ENCODE peak calls at places on chromosome 9, in five cellular contexts. One of them, this sample, is unnamed.

GRCh38 chr9:33244150-33244784 is 4.3 kb downstream of the SPINK4 start:
- DNase-seq in heart left ventricle: no peak
- DNase-seq in upper lobe of left lung: no peak
- DNase-seq in A549: no peak
- DNase-seq in breast epithelium: no peak
- DNase-seq in this sample: no peak

GRCh38 chr9:104993291-104993963 is 65.5 kb upstream of the ABCA1 start:
- DNase-seq in heart left ventricle: peak
- DNase-seq in upper lobe of left lung: no peak
- DNase-seq in A549: no peak
- DNase-seq in breast epithelium: peak
- DNase-seq in this sample: peak

GRCh38 chr9:77879344-77880089 is 152.1 kb downstream of the GNAQ start:
- DNase-seq in heart left ventricle: no peak
- DNase-seq in upper lobe of left lung: no peak
- DNase-seq in A549: peak
- DNase-seq in breast epithelium: no peak
- DNase-seq in this sample: no peak

GRCh38 chr9:122334916-122335315 is 35.9 kb upstream of the PTGS1 start:
- DNase-seq in heart left ventricle: no peak
- DNase-seq in upper lobe of left lung: no peak
- DNase-seq in A549: no peak
- DNase-seq in breast epithelium: no peak
- DNase-seq in this sample: no peak

GRCh38 chr9:101342595-101342994 is 42.2 kb downstream of the BAAT start:
- DNase-seq in heart left ventricle: no peak
- DNase-seq in upper lobe of left lung: no peak
- DNase-seq in A549: peak
- DNase-seq in breast epithelium: no peak
- DNase-seq in this sample: no peak

GRCh38 chr9:90517103-90517502 is 125.5 kb downstream of the DIRAS2 start:
- DNase-seq in heart left ventricle: no peak
- DNase-seq in upper lobe of left lung: no peak
- DNase-seq in A549: no peak
- DNase-seq in breast epithelium: no peak
- DNase-seq in this sample: no peak

GRCh38 chr9:92943062-92943616 is 4.2 kb upstream of the FGD3 start:
- DNase-seq in heart left ventricle: no peak
- DNase-seq in upper lobe of left lung: no peak
- DNase-seq in A549: no peak
- DNase-seq in breast epithelium: no peak
- DNase-seq in this sample: no peak

GRCh38 chr9:113853333-113853732 is 22.8 kb upstream of the ZNF618 start:
- DNase-seq in heart left ventricle: no peak
- DNase-seq in upper lobe of left lung: no peak
- DNase-seq in A549: peak
- DNase-seq in breast epithelium: no peak
- DNase-seq in this sample: no peak

GRCh38 chr9:107491081-107492053 is 1.8 kb upstream of the KLF4 start:
- DNase-seq in heart left ventricle: peak
- DNase-seq in upper lobe of left lung: peak
- DNase-seq in A549: no peak
- DNase-seq in breast epithelium: peak
- DNase-seq in this sample: peak

GRCh38 chr9:124259273-124260078 is 1.7 kb downstream of the NEK6 start:
- DNase-seq in heart left ventricle: peak
- DNase-seq in upper lobe of left lung: no peak
- DNase-seq in A549: peak
- DNase-seq in breast epithelium: peak
- DNase-seq in this sample: peak

GRCh38 chr9:99472916-99473245 is 250.8 kb downstream of the SEC61B start:
- DNase-seq in heart left ventricle: no peak
- DNase-seq in upper lobe of left lung: no peak
- DNase-seq in A549: no peak
- DNase-seq in breast epithelium: no peak
- DNase-seq in this sample: no peak

GRCh38 chr9:129702563-129702962 is 37.1 kb downstream of the PRRX2 start:
- DNase-seq in heart left ventricle: no peak
- DNase-seq in upper lobe of left lung: no peak
- DNase-seq in A549: peak
- DNase-seq in breast epithelium: no peak
- DNase-seq in this sample: peak

DNA sequence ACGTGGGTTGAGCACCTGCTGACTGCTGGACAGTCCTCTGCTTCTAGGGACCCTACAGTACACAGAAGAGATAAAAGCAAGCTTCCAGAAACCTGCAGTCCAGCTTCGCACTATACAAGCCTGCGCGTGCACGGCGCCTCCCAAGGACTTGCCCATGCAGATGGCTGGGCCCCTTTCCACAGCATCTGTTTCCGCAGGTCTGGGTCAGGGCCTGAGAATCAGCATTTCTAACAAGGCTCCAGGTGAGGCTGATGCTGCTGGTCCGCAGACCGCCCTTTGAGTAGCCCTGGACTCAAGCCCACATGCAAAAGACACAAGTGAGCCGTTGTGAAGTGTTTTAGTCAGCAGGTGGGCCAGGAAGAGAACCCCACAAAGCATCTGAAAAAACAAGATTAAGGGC is 133.1 kb downstream of the HSD17B3 start:
- DNase-seq in heart left ventricle: no peak
- DNase-seq in upper lobe of left lung: peak
- DNase-seq in A549: no peak
- DNase-seq in breast epithelium: no peak
- DNase-seq in this sample: peak
- H3K4me3 ChIP-seq in heart left ventricle: no peak
- H3K4me3 ChIP-seq in upper lobe of left lung: no peak
- H3K4me3 ChIP-seq in A549: no peak
- H3K4me3 ChIP-seq in breast epithelium: no peak
- H3K4me3 ChIP-seq in this sample: no peak

GRCh38 chr9:135447126-135447525 is 32.5 kb upstream of the PPP1R26 start:
- DNase-seq in heart left ventricle: no peak
- DNase-seq in upper lobe of left lung: no peak
- DNase-seq in A549: no peak
- DNase-seq in breast epithelium: no peak
- DNase-seq in this sample: no peak
- TF ChIP-seq POLR2A in heart left ventricle: no peak
- TF ChIP-seq POLR2A in upper lobe of left lung: no peak
- TF ChIP-seq POLR2A in A549: no peak
- TF ChIP-seq POLR2A in breast epithelium: no peak
- TF ChIP-seq POLR2A in this sample: no peak

DNA sequence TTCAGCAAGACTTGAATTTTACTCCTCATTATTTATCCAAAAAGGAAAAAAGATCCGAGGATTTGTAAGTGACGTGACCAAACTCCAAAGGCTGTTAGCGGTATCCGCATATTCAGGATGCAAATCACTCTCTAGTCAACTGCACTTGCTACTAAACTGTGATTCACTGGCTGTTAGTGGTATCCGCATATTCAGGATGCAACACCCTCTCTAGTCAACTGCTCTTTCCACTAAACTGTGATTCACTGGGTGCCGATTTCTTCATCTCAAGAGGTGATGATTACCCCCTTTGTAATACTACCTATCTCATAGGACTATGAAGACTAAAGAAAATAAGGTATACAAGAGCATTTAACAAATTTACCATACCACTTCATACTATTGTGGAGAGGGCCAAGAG is 5.7 kb downstream of the MAPKAP1 start:
- DNase-seq in heart left ventricle: no peak
- DNase-seq in upper lobe of left lung: no peak
- DNase-seq in A549: no peak
- DNase-seq in breast epithelium: no peak
- DNase-seq in this sample: no peak
- H3K4me3 ChIP-seq in heart left ventricle: no peak
- H3K4me3 ChIP-seq in upper lobe of left lung: no peak
- H3K4me3 ChIP-seq in A549: no peak
- H3K4me3 ChIP-seq in breast epithelium: no peak
- H3K4me3 ChIP-seq in this sample: no peak

GRCh38 chr9:136566553-136566895 is 20.7 kb upstream of the NOTCH1 start:
- DNase-seq in heart left ventricle: no peak
- DNase-seq in upper lobe of left lung: peak
- DNase-seq in A549: no peak
- DNase-seq in breast epithelium: no peak
- DNase-seq in this sample: no peak

GRCh38 chr9:136568288-136569081 is 22.6 kb upstream of the NOTCH1 start:
- DNase-seq in heart left ventricle: no peak
- DNase-seq in upper lobe of left lung: peak
- DNase-seq in A549: no peak
- DNase-seq in breast epithelium: no peak
- DNase-seq in this sample: no peak

GRCh38 chr9:136565722-136566552 is 20.1 kb upstream of the NOTCH1 start:
- DNase-seq in heart left ventricle: no peak
- DNase-seq in upper lobe of left lung: peak
- DNase-seq in A549: no peak
- DNase-seq in breast epithelium: no peak
- DNase-seq in this sample: no peak

GRCh38 chr9:136566899-136567298 is 21.1 kb upstream of the NOTCH1 start:
- DNase-seq in heart left ventricle: peak
- DNase-seq in upper lobe of left lung: peak
- DNase-seq in A549: no peak
- DNase-seq in breast epithelium: no peak
- DNase-seq in this sample: no peak

DNA sequence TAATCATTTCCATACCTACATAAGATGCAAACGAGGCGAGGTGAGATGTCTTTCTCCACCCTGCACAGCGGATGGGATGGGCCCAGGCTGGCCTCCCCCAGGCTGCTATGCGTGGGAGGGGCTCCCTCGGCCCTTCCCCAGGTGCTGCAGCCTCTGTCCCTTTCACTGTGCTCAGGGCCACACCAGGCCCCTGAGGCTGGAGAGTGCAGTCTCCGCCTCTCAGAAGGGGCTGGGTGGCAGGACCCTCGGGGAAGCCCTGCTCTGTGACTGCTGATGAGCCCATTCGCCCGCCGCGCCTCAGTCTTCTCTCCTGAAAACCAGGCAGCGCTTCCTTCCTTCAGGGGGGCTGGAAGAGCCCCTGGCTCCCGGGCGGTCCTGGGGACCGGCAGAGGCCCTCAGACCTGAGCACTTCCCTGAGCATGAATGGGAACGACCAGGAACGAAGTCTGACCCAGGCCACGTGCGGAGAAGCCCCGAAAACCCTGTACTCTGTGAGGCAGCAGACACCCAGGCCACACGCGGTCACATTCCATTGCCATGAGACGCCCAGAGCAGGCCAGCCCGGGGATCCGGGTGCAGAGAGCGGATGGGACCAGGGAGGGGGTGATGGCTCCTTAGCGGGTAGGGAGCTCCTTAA is 21.9 kb upstream of the NOTCH1 start:
- DNase-seq in heart left ventricle: peak
- DNase-seq in upper lobe of left lung: peak
- DNase-seq in A549: peak
- DNase-seq in breast epithelium: peak
- DNase-seq in this sample: peak
- TF ChIP-seq POLR2A in heart left ventricle: no peak
- TF ChIP-seq POLR2A in upper lobe of left lung: no peak
- TF ChIP-seq POLR2A in A549: no peak
- TF ChIP-seq POLR2A in breast epithelium: no peak
- TF ChIP-seq POLR2A in this sample: no peak